ENCODE peak calls at places on chromosomes 16 and 17, in seven cellular contexts. One of them, this sample, is unnamed.

GRCh38 chr17:29148257-29148789 is 31.9 kb downstream of the MYO18A start:
- DNase-seq in AG08396: no peak
- DNase-seq in AG04449: no peak
- DNase-seq in A549: no peak
- DNase-seq in cardiac fibroblast: no peak
- DNase-seq in kidney glomerular epithelial cell: no peak
- DNase-seq in progenitor cell of endocrine pancreas: no peak
- DNase-seq in this sample: no peak

GRCh38 chr16:90008708-90009145 is 10.5 kb downstream of the DBNDD1 start:
- DNase-seq in AG08396: no peak
- DNase-seq in AG04449: no peak
- DNase-seq in A549: no peak
- DNase-seq in cardiac fibroblast: no peak
- DNase-seq in kidney glomerular epithelial cell: no peak
- DNase-seq in progenitor cell of endocrine pancreas: no peak
- DNase-seq in this sample: no peak

GRCh38 chr16:1817716-1818115 is 8.9 kb downstream of the HAGH start:
- DNase-seq in AG08396: no peak
- DNase-seq in AG04449: no peak
- DNase-seq in A549: no peak
- DNase-seq in cardiac fibroblast: no peak
- DNase-seq in kidney glomerular epithelial cell: no peak
- DNase-seq in progenitor cell of endocrine pancreas: no peak
- DNase-seq in this sample: no peak

GRCh38 chr17:74842599-74843351 is 16.9 kb downstream of the GRIN2C start:
- DNase-seq in AG08396: peak
- DNase-seq in AG04449: no peak
- DNase-seq in A549: peak
- DNase-seq in cardiac fibroblast: peak
- DNase-seq in kidney glomerular epithelial cell: peak
- DNase-seq in progenitor cell of endocrine pancreas: peak
- DNase-seq in this sample: peak

GRCh38 chr17:51128089-51128488 is 7.4 kb upstream of the SPAG9 start:
- DNase-seq in AG08396: no peak
- DNase-seq in AG04449: no peak
- DNase-seq in A549: no peak
- DNase-seq in cardiac fibroblast: peak
- DNase-seq in kidney glomerular epithelial cell: no peak
- DNase-seq in progenitor cell of endocrine pancreas: no peak
- DNase-seq in this sample: peak

GRCh38 chr16:59259074-59259963 is 525.2 kb upstream of the GOT2 start:
- DNase-seq in AG08396: no peak
- DNase-seq in AG04449: no peak
- DNase-seq in A549: no peak
- DNase-seq in cardiac fibroblast: no peak
- DNase-seq in kidney glomerular epithelial cell: no peak
- DNase-seq in progenitor cell of endocrine pancreas: no peak
- DNase-seq in this sample: no peak

GRCh38 chr17:44108440-44109311 is 14.8 kb downstream of the HDAC5 start:
- DNase-seq in AG08396: peak
- DNase-seq in AG04449: peak
- DNase-seq in A549: peak
- DNase-seq in cardiac fibroblast: peak
- DNase-seq in kidney glomerular epithelial cell: peak
- DNase-seq in progenitor cell of endocrine pancreas: no peak
- DNase-seq in this sample: peak

GRCh38 chr16:3756113-3756512 is 38.8 kb upstream of the TRAP1 start:
- DNase-seq in AG08396: no peak
- DNase-seq in AG04449: no peak
- DNase-seq in A549: no peak
- DNase-seq in cardiac fibroblast: no peak
- DNase-seq in kidney glomerular epithelial cell: no peak
- DNase-seq in progenitor cell of endocrine pancreas: no peak
- DNase-seq in this sample: no peak

GRCh38 chr16:50683689-50684374 is 2.7 kb upstream of the SNX20 start:
- DNase-seq in AG08396: no peak
- DNase-seq in AG04449: no peak
- DNase-seq in A549: no peak
- DNase-seq in cardiac fibroblast: no peak
- DNase-seq in kidney glomerular epithelial cell: no peak
- DNase-seq in progenitor cell of endocrine pancreas: no peak
- DNase-seq in this sample: no peak

GRCh38 chr16:31009894-31010293 is 544 bp downstream of the STX1B start:
- DNase-seq in AG08396: no peak
- DNase-seq in AG04449: no peak
- DNase-seq in A549: no peak
- DNase-seq in cardiac fibroblast: no peak
- DNase-seq in kidney glomerular epithelial cell: no peak
- DNase-seq in progenitor cell of endocrine pancreas: no peak
- DNase-seq in this sample: no peak

GRCh38 chr17:9905902-9906301 is 831 bp upstream of the RCVRN start:
- DNase-seq in AG08396: peak
- DNase-seq in AG04449: no peak
- DNase-seq in A549: peak
- DNase-seq in cardiac fibroblast: peak
- DNase-seq in kidney glomerular epithelial cell: no peak
- DNase-seq in progenitor cell of endocrine pancreas: peak
- DNase-seq in this sample: peak

GRCh38 chr16:49811630-49812334 is 44.1 kb downstream of the ZNF423 start:
- DNase-seq in AG08396: no peak
- DNase-seq in AG04449: no peak
- DNase-seq in A549: no peak
- DNase-seq in cardiac fibroblast: peak
- DNase-seq in kidney glomerular epithelial cell: no peak
- DNase-seq in progenitor cell of endocrine pancreas: no peak
- DNase-seq in this sample: no peak

GRCh38 chr17:71470062-71470461 is 650.8 kb upstream of the SOX9 start:
- DNase-seq in AG08396: no peak
- DNase-seq in AG04449: no peak
- DNase-seq in A549: no peak
- DNase-seq in cardiac fibroblast: no peak
- DNase-seq in kidney glomerular epithelial cell: no peak
- DNase-seq in progenitor cell of endocrine pancreas: no peak
- DNase-seq in this sample: no peak

GRCh38 chr17:31588034-31588433 is 196.6 kb downstream of the RAB11FIP4 start:
- DNase-seq in AG08396: no peak
- DNase-seq in AG04449: no peak
- DNase-seq in A549: no peak
- DNase-seq in cardiac fibroblast: no peak
- DNase-seq in kidney glomerular epithelial cell: no peak
- DNase-seq in progenitor cell of endocrine pancreas: no peak
- DNase-seq in this sample: no peak

GRCh38 chr17:32627233-32628008 is 140.6 kb downstream of the CDK5R1 start:
- DNase-seq in AG08396: no peak
- DNase-seq in AG04449: no peak
- DNase-seq in A549: no peak
- DNase-seq in cardiac fibroblast: peak
- DNase-seq in kidney glomerular epithelial cell: no peak
- DNase-seq in progenitor cell of endocrine pancreas: no peak
- DNase-seq in this sample: no peak

This sample was measured in lung microvascular endothelial cell.